ENCODE peak calls at places on chromosome 22, in four cellular contexts. L, F, M and K are unnamed samples.

GRCh38 chr22:40875111-40875510 is 13.2 kb upstream of the DNAJB7 start:
- DNase-seq in F (no peak), L (no peak), M (no peak), K (no peak)

GRCh38 chr22:43411040-43411919 is 534 bp upstream of the MPPED1 start:
- DNase-seq in L (no peak), M (no peak), F (no peak), K (no peak)

GRCh38 chr22:44347098-44347497 is 34.3 kb upstream of the SHISAL1 start:
- DNase-seq in L (no peak), F (no peak), M (peak), K (no peak)

GRCh38 chr22:46381142-46381541 is 45.6 kb downstream of the TRMU start:
- DNase-seq in M (peak), L (no peak), F (no peak), K (no peak)

GRCh38 chr22:37932401-37932800 is 21.0 kb downstream of the C22orf23 start:
- DNase-seq in L (no peak), F (no peak), M (no peak), K (no peak)

GRCh38 chr22:37601540-37602442 is 6.8 kb upstream of the GGA1 start:
- DNase-seq in F (no peak), M (peak), L (peak), K (no peak)

GRCh38 chr22:27866136-27867091 is 52.6 kb downstream of the PITPNB start:
- DNase-seq in F (no peak), M (peak), L (no peak), K (peak)

GRCh38 chr22:37229012-37229804 is 14.9 kb downstream of the RAC2 start:
- DNase-seq in L (peak), M (peak), F (no peak), K (no peak)

GRCh38 chr22:24155597-24156145 is 25.6 kb upstream of the SUSD2 start:
- DNase-seq in F (peak), L (peak), M (peak), K (peak)

GRCh38 chr22:23678133-23678532 is 12.7 kb upstream of the RGL4 start:
- DNase-seq in L (no peak), F (no peak), M (no peak), K (no peak)

GRCh38 chr22:38638734-38639133 is 17.5 kb downstream of the FAM227A start:
- DNase-seq in L (no peak), F (no peak), M (peak), K (no peak)

GRCh38 chr22:34570408-34570807 is 495.6 kb upstream of the ISX start:
- DNase-seq in F (no peak), L (no peak), M (no peak), K (no peak)

GRCh38 chr22:46604306-46604690 is 15.9 kb upstream of the GRAMD4 start:
- DNase-seq in M (peak), L (no peak), F (peak), K (peak)

GRCh38 chr22:50227588-50228215 is 17.1 kb downstream of the TUBGCP6 start:
- DNase-seq in L (no peak), M (no peak), F (no peak), K (no peak)

GRCh38 chr22:46728470-46728869 is 9.6 kb downstream of the CERK start:
- DNase-seq in F (no peak), M (no peak), L (no peak), K (no peak)

GRCh38 chr22:39900306-39901227 is at the start of gene GRAP2:
- DNase-seq in F (peak), L (peak), M (no peak), K (peak)

GRCh38 chr22:29130490-29130889 is 57.7 kb downstream of the KREMEN1 start:
- DNase-seq in M (no peak), L (no peak), F (no peak), K (no peak)

GRCh38 chr22:44759430-44760310 is 7.3 kb downstream of the ARHGAP8 start:
- DNase-seq in M (no peak), F (no peak), L (no peak), K (no peak)

GRCh38 chr22:19045094-19045493 is 77.1 kb downstream of the DGCR2 start:
- DNase-seq in L (no peak), M (peak), F (no peak), K (no peak)

GRCh38 chr22:46519377-46519776 is 18.0 kb downstream of the CELSR1 start:
- DNase-seq in M (no peak), L (no peak), F (no peak), K (no peak)

GRCh38 chr22:44824271-44824670 is 71.9 kb downstream of the ARHGAP8 start:
- DNase-seq in L (no peak), F (no peak), M (no peak), K (no peak)

GRCh38 chr22:27919943-27920755 is 1.1 kb upstream of the PITPNB start:
- DNase-seq in F (no peak), M (peak), L (no peak), K (no peak)

GRCh38 chr22:22386602-22387385 is 121.7 kb downstream of the ZNF280B start:
- DNase-seq in F (no peak), L (no peak), M (no peak), K (no peak)

GRCh38 chr22:26286091-26286780 is 117.0 kb downstream of the SEZ6L start:
- DNase-seq in F (no peak), M (no peak), L (no peak), K (no peak)

GRCh38 chr22:26289486-26290250 is 120.4 kb downstream of the SEZ6L start:
- DNase-seq in M (no peak), F (no peak), L (no peak), K (no peak)

GRCh38 chr22:26285632-26286031 is 116.4 kb downstream of the SEZ6L start:
- DNase-seq in M (no peak), F (no peak), L (no peak), K (no peak)

GRCh38 chr22:26283330-26283729 is 114.1 kb downstream of the SEZ6L start:
- DNase-seq in L (no peak), M (no peak), F (no peak), K (no peak)

DNA sequence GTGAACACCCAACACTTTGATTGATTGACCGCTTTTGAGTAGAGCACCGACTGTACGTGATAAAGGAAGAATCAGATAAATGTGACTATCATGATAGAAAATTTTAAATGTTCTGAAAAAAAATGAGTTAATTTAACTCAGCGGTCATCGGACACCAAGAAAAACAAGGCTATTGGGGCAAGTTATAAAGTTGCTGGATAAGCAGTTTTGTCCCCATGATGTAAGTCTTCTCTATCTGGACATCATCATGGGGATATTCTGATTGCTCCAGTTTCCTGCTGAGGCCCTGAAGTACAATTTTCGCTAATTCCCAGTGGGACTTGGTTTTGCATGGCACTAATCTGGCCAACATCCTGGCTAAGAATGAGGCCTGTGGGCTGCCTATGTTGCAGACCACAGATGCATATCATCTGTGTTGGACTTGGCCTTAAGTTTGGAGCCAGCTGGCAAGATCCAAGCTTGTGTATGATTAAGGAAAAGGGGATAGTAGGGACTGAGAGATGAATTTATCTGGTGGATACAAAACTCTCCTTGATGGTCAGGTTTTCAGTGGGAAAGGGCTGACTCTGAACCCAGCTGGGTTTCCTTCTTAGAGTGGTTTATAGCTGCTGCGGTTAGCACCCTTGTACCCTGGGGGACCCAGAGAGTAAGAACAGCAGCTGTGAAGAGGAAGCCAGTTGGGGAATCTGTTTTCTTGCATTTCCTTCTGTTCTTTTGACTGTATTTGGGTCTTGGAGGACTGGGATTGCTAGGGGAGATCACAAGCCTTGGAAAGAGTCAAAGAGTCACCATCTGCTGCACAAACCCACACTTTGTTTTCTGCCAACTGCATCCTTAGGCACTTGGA is 118.3 kb downstream of the SEZ6L start:
- DNase-seq in M (no peak), L (no peak), F (no peak), K (no peak)
- H3K27ac ChIP-seq in M (no peak), L (no peak), F (no peak), K (no peak)

DNA sequence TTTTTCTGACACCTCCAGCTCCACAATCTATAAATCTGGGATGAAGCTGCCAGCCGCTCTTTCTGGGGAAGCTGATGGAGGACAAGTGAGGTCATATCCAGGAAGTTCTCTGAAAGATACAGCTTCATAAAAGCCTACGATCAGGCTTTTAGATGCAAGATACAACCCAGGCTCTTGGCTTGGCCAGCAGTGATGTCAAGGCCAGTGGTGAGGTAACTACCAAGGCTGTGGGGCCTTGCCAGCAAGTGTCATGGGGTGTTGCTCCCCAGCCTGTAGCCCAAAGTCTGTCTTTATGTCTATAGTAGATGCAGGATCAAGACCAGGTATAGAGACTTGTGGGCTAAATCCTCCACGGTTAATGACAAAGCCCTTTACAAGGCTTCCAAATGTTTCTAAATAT is 70.1 kb upstream of the TIMP3 start:
- DNase-seq in F (no peak), L (no peak), M (no peak), K (no peak)
- H3K27ac ChIP-seq in F (no peak), L (no peak), M (no peak), K (no peak)

GRCh38 chr22:48659393-48659792 is 1168.3 kb downstream of the BRD1 start:
- DNase-seq in F (no peak), M (no peak), L (no peak), K (no peak)

GRCh38 chr22:48660104-48660794 is 1167.4 kb downstream of the BRD1 start:
- DNase-seq in F (no peak), M (no peak), L (no peak), K (no peak)

GRCh38 chr22:48661984-48662383 is 1165.7 kb downstream of the BRD1 start:
- DNase-seq in M (no peak), L (no peak), F (no peak), K (no peak)

GRCh38 chr22:48662476-48663150 is 1165.1 kb downstream of the BRD1 start:
- DNase-seq in L (no peak), M (no peak), F (no peak), K (no peak)

DNA sequence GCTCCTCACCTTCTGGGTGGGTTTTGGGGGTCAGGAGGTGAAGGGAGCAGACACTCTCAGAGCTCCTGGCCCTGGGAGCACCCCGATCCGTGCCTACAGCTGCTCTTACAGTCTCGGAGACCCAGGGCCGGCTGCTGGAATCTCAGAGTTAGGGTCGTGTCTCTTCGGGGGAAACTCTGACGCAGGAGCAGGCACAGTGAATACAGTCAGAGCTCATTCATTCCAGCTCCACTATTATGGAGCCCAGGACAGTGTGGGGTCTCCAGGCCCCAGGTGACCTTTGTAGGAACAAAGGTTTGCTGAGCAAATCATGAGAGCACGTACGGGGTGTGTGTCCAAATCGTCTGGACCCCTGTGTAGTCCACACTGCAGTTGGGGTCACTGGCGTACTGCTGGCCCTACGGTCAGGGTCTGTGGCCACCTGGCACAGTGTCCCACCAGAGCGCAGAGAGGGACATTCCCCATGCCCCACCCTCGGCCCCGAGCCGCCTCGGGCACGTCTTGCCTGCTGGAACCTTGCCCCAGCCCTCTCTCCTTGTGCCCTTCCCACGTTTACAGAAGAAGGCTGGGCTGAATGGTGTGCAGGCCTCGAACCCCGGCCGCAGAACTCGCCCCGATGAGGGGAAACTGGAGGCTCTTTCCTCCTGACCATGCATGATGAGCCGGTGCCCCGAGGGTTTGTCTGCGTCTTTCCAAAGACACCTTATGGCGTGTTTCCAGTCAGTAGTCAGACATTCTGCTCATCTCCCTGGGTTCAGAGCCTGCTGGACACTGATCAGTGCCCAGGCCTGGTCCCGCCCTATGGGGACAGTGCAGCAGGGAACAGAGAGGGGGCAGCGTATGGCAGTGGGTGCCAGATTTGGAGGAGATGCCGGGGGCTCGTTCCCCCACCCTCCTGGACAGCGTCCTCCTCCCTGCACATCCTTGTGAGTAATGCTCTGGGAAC is 1166.6 kb downstream of the BRD1 start:
- DNase-seq in L (no peak), M (no peak), F (no peak), K (no peak)
- H3K27ac ChIP-seq in L (no peak), M (no peak), F (no peak), K (no peak)

DNA sequence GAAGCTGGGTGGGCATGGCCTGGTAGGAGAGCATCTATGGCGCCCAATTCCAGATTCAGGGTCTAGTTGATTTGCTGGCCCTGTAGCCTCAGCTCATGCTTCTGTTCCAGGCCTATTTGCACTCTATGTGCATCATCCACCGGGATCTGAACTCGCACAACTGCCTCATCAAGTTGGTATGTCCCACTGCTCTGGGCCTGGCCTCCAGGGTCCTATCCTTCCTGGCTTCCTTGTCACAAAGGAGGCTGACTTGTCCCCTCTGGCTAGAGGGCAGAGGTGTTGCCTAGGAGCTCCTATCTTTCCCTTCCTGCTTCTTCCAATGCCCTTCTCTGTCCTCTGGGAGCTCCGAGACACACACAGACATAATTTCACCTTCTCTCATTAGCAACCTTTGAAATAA is 21.3 kb downstream of the PIK3IP1 start:
- DNase-seq in F (no peak), L (no peak), M (no peak), K (no peak)
- H3K27ac ChIP-seq in F (peak), L (no peak), M (no peak), K (no peak)

DNA sequence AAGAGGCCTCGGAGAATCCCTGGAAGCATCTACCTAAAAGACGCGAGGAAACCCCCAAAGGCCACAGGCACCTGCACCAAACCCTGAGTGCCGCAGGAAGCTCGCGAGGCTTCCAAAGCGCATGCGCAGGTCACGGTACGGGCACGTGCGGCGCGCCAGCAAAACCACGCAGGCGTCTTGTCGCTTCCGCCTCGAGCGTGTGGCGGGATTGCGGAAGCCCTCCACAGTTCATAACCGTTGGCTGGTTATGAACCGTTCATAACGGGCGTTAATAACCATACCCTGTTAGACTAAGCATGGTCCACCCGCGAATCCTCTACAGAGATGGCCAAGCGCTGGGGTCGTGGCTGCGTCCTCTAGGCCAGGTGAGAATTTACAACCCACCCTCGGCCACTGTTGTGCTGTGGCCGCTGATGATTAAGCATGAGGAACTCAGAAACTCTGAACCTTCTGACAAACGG is 46.4 kb downstream of the MORC2 start:
- DNase-seq in M (peak), F (peak), L (peak), K (no peak)
- H3K27ac ChIP-seq in M (no peak), F (peak), L (peak), K (no peak)

GRCh38 chr22:16789860-16790493 is 35.2 kb downstream of the XKR3 start:
- DNase-seq in M (no peak), L (no peak), F (no peak), K (no peak)

DNA sequence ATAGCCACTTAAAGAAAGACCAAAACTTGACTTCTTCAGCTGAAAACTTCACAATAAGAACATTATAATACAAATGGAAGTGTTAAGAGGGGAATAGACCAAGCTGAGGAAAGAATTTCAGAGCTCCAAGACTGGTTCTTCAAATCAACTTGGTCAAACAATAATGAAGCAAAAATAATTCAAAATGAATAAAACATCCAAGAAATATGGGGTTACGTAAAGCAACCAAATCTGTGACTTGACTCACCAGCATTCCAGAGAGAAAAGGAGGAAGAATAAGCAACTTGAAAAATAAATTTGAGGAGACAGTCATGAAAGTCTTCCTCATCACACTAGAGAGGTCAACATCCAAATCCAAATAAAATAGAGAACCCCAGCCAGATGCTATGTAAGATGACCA is 31.4 kb downstream of the XKR3 start:
- DNase-seq in M (no peak), L (no peak), F (no peak), K (no peak)
- H3K27ac ChIP-seq in M (no peak), L (no peak), F (no peak), K (no peak)

GRCh38 chr22:41898645-41899044 is 16.2 kb downstream of the SHISA8 start:
- DNase-seq in L (no peak), F (no peak), M (no peak), K (no peak)
- H3K27ac ChIP-seq in L (no peak), F (no peak), M (no peak), K (no peak)

GRCh38 chr22:20998411-20999336 is 3.2 kb downstream of the THAP7 start:
- DNase-seq in M (peak), L (no peak), F (no peak), K (no peak)
- H3K27ac ChIP-seq in M (no peak), L (peak), F (peak), K (no peak)

GRCh38 chr22:20511578-20512259 is 4.3 kb downstream of the MED15 start:
- DNase-seq in M (no peak), F (no peak), L (no peak), K (no peak)
- H3K27ac ChIP-seq in M (no peak), F (no peak), L (no peak), K (no peak)

GRCh38 chr22:20436309-20437252 is 1.0 kb downstream of the SCARF2 start:
- DNase-seq in M (peak), L (no peak), F (peak), K (no peak)
- H3K27ac ChIP-seq in M (peak), L (no peak), F (no peak), K (no peak)